ENCODE peak calls at places on chromosomes 11 and 22, in five cellular contexts. F is SK-N-SH, Q is HepG2, K is GM12892, D is GM12878. T is an unnamed sample.
A peak's percentile ranks its signal among the peaks of the same experiment; 100 is the strongest.

GRCh38 chr11:70085815-70086769 is 8.0 kb downstream of the ANO1 start:
- DNase-seq in F (no peak), Q (no peak), K (no peak), D (no peak), T (no peak)

GRCh38 chr22:41939981-41940852 is 6.7 kb downstream of the CENPM start:
- DNase-seq in F (no peak), Q (no peak), K (peak; percentile 73), D (peak; percentile 98), T (no peak)

GRCh38 chr11:23991140-23991539 is 505.7 kb upstream of the LUZP2 start:
- DNase-seq in F (no peak), Q (no peak), K (no peak), D (no peak), T (no peak)

GRCh38 chr11:43573233-43573632 is 107.3 kb upstream of the HSD17B12 start:
- DNase-seq in F (peak; percentile 51), Q (peak; percentile 27), K (no peak), D (no peak), T (no peak)

GRCh38 chr22:19265779-19266178 is 25.7 kb downstream of the CLTCL1 start:
- DNase-seq in F (no peak), Q (no peak), K (no peak), D (no peak), T (no peak)

GRCh38 chr11:64891880-64892279 is 13.5 kb upstream of the EHD1 start:
- DNase-seq in F (no peak), Q (no peak), K (no peak), D (no peak), T (no peak)

GRCh38 chr11:128520886-128521696 is 66.3 kb downstream of the ETS1 start:
- DNase-seq in F (no peak), Q (no peak), K (no peak), D (no peak), T (no peak)

GRCh38 chr22:29727248-29727551 is 7.4 kb downstream of the CABP7 start:
- DNase-seq in F (peak; percentile 91), Q (peak; percentile 33), K (peak; percentile 62), D (no peak), T (peak; percentile 71)

GRCh38 chr11:67504023-67504949 is 877 bp downstream of the PITPNM1 start:
- DNase-seq in F (peak; percentile 88), Q (no peak), K (no peak), D (no peak), T (no peak)

GRCh38 chr22:46490538-46490937 is 46.9 kb downstream of the CELSR1 start:
- DNase-seq in F (no peak), Q (no peak), K (no peak), D (no peak), T (no peak)

GRCh38 chr11:103067118-103067517 is 24.8 kb downstream of the DCUN1D5 start:
- DNase-seq in F (no peak), Q (no peak), K (no peak), D (no peak), T (no peak)

GRCh38 chr11:67024410-67024809 is 1.5 kb downstream of the SYT12 start:
- DNase-seq in F (no peak), Q (no peak), K (no peak), D (no peak), T (no peak)

GRCh38 chr22:28112548-28113043 is 193.5 kb upstream of the PITPNB start:
- DNase-seq in F (peak; percentile 47), Q (peak; percentile 25), K (no peak), D (no peak), T (no peak)

GRCh38 chr11:18705651-18706281 is 7.2 kb downstream of the TMEM86A start:
- DNase-seq in F (peak; percentile 72), Q (no peak), K (no peak), D (no peak), T (no peak)

GRCh38 chr11:72606362-72607100 is 67.7 kb downstream of the PDE2A start:
- DNase-seq in F (no peak), Q (no peak), K (no peak), D (no peak), T (no peak)

GRCh38 chr11:218815-219593 is 11.5 kb downstream of the RIC8A start:
- DNase-seq in F (no peak), Q (no peak), K (no peak), D (no peak), T (no peak)

GRCh38 chr11:132005874-132006273 is 635.5 kb downstream of the NTM start:
- DNase-seq in F (no peak), Q (no peak), K (no peak), D (no peak), T (no peak)

GRCh38 chr11:2751523-2752203 is 51.9 kb upstream of the KCNQ1OT1 start:
- DNase-seq in F (no peak), Q (no peak), K (no peak), D (no peak), T (no peak)

GRCh38 chr11:21205205-21205604 is 535.8 kb downstream of the NELL1 start:
- DNase-seq in F (no peak), Q (no peak), K (no peak), D (no peak), T (no peak)

GRCh38 chr11:83778598-83778997 is 492.4 kb upstream of the CCDC90B start:
- DNase-seq in F (no peak), Q (no peak), K (no peak), D (no peak), T (no peak)

GRCh38 chr11:2549080-2549479 is 104.3 kb downstream of the KCNQ1 start:
- DNase-seq in F (no peak), Q (no peak), K (no peak), D (no peak), T (no peak)

GRCh38 chr11:115499891-115500290 is 4.3 kb downstream of the CADM1 start:
- DNase-seq in F (no peak), Q (no peak), K (no peak), D (no peak), T (no peak)

GRCh38 chr11:44630511-44631210 is 65.2 kb downstream of the CD82 start:
- DNase-seq in F (no peak), Q (no peak), K (no peak), D (no peak), T (no peak)

GRCh38 chr22:45478108-45478771 is 24.4 kb upstream of the FBLN1 start:
- DNase-seq in F (no peak), Q (peak; percentile 77), K (no peak), D (no peak), T (no peak)

GRCh38 chr22:33000342-33001280 is 57.6 kb downstream of the SYN3 start:
- DNase-seq in F (peak; percentile 82), Q (peak; percentile 15), K (no peak), D (no peak), T (no peak)

GRCh38 chr11:101158119-101158518 is 28.5 kb upstream of the PGR start:
- DNase-seq in F (no peak), Q (no peak), K (no peak), D (no peak), T (no peak)

DNA sequence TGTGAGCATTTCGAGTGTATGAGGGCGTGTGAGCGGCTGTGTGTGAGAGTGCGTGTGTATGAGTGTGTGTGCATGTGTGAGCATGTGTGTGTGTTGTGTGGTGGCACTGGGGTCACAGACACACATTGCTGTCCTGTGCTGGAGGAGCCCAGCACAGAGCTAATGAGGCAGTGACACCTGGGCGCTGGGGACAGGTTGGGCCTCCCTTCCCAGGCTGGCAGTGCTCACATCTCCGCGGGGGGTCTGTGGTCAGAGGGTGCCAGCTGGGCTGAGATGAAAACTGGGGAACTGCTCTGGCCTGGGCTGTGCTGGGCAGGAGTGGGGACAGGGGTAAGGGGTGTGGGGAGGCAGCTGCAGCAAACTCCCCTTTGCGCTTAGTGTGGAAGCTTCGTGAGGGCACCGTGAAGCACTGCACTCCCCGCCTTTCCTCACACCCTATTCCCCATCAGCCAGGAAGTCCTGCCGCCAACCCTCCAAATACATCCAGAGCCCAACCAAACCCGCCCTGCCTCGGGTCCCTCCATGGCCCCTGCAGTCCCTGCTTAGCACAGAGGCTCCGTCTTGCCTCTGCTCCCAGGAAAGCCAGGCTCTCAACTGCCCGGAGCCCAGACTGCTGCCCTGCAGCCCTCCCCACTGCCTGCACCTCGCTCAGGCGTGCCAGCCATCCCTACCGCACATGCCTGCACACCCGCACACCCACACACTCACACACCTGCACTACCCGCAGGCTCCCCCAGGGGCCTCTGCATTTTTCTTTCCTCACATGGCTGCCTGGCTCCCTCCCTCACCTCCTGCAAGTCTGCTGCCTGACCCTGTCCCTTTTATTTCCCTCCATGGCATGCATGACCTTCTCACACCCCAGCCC is 62.0 kb upstream of the THY1 start:
- DNase-seq in F (no peak), Q (no peak), K (no peak), D (no peak), T (no peak)
- TF ChIP-seq TAF1 in F (no peak), Q (no peak), K (no peak), D (no peak), T (no peak)

GRCh38 chr11:56497010-56497409 is 5.8 kb upstream of the OR5M8 start:
- DNase-seq in F (no peak), Q (no peak), K (no peak), D (no peak), T (no peak)

DNA sequence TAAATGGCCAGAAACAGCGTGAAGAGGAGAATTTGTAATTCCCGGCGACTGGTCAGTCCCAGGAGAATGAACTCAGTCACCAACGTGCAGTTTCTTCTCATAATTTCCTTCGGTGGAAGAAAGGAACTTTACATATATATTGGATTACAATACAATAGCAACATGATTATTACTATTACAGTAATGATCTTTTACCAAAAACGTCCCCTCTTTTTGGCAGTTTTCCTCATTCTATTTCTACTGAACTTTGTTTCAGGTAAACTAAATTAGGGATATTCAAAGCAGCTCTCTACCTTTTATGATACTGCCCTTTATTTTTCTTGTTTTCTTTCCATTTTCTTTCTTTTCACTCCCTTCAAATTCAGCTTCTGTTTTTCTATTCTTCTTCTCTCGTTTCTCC is at the start of gene OR5M8:
- DNase-seq in F (no peak), Q (no peak), K (no peak), D (no peak), T (no peak)
- TF ChIP-seq TAF1 in F (no peak), Q (no peak), K (no peak), D (no peak), T (no peak)

DNA sequence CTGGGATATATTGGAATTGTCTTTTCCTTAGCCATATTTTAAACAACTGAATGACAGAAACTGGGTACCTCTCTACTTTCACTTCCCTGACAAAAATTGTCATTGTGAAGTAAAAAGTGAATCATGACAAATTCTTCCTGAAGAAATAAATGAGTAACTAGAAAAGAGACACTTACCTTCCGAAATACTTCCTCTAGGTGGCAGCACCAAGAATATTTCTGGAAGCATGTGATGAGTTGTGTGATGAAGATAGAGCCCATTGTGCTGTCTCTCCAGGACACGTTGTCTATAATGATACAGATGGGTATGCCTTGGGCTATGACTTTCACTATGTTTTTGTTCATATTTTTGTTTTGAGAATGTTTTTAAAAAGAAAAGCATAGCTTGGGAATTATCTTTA is 21.5 kb downstream of the CASP4 start:
- DNase-seq in F (no peak), Q (peak; percentile 78), K (no peak), D (peak; percentile 27), T (no peak)
- TF ChIP-seq TAF1 in F (no peak), Q (no peak), K (no peak), D (no peak), T (no peak)

DNA sequence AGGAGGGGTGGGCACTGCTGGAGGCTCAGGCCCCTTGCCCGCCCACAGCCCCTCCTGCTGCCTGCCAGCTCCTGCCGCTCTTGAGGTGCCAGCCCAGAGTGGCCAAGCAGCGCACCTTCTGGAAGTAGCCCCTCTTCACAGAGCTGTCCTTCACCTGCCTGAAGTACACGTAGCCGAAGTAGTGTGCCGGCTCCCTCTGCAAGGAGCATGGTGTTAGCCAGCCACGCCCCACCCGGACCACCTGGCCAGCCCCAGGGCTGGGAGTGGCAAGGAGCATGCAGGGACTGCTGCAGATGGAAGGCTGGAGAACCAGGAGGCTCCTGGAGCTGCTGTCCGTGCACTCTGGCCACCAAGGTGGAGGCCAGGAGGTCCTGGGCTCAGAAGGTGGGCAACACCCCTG is 9.6 kb downstream of the DENND6B start:
- DNase-seq in F (peak; percentile 37), Q (no peak), K (peak; percentile 21), D (no peak), T (no peak)
- TF ChIP-seq TAF1 in F (no peak), Q (no peak), K (no peak), D (no peak), T (no peak)

T was measured in GM12891.